ENCODE peak calls at places on chromosomes 6 and 20, in ten cellular contexts. One of them, this sample, is unnamed.
A peak's percentile ranks its signal among the peaks of the same experiment; 100 is the strongest.

GRCh38 chr20:4812216-4812615 is 90.5 kb downstream of the PRND start:
- DNase-seq in sigmoid colon: no peak
- DNase-seq in upper lobe of left lung: no peak
- DNase-seq in stomach: no peak
- DNase-seq in Panc1: no peak
- DNase-seq in prostate gland: no peak
- DNase-seq in vagina: no peak
- DNase-seq in transverse colon: no peak
- DNase-seq in HCT116: no peak
- DNase-seq in K562: no peak
- DNase-seq in this sample: no peak

GRCh38 chr6:135179920-135180457 is 1.1 kb upstream of the MYB start:
- DNase-seq in sigmoid colon: no peak
- DNase-seq in upper lobe of left lung: no peak
- DNase-seq in stomach: no peak
- DNase-seq in Panc1: no peak
- DNase-seq in prostate gland: no peak
- DNase-seq in vagina: no peak
- DNase-seq in transverse colon: no peak
- DNase-seq in HCT116: no peak
- DNase-seq in K562: no peak
- DNase-seq in this sample: no peak

GRCh38 chr6:42099340-42100028 is 42.9 kb downstream of the C6orf132 start:
- DNase-seq in sigmoid colon: no peak
- DNase-seq in upper lobe of left lung: peak; percentile 92
- DNase-seq in stomach: peak; percentile 88
- DNase-seq in Panc1: no peak
- DNase-seq in prostate gland: peak; percentile 86
- DNase-seq in vagina: no peak
- DNase-seq in transverse colon: peak; percentile 85
- DNase-seq in HCT116: no peak
- DNase-seq in K562: peak; percentile 44
- DNase-seq in this sample: no peak

GRCh38 chr6:19835605-19836004 is 1.6 kb upstream of the ID4 start:
- DNase-seq in sigmoid colon: no peak
- DNase-seq in upper lobe of left lung: no peak
- DNase-seq in stomach: no peak
- DNase-seq in Panc1: no peak
- DNase-seq in prostate gland: no peak
- DNase-seq in vagina: no peak
- DNase-seq in transverse colon: no peak
- DNase-seq in HCT116: no peak
- DNase-seq in K562: no peak
- DNase-seq in this sample: no peak

GRCh38 chr20:17227199-17227535 is 327 bp downstream of the PCSK2 start:
- DNase-seq in sigmoid colon: no peak
- DNase-seq in upper lobe of left lung: no peak
- DNase-seq in stomach: no peak
- DNase-seq in Panc1: no peak
- DNase-seq in prostate gland: no peak
- DNase-seq in vagina: no peak
- DNase-seq in transverse colon: no peak
- DNase-seq in HCT116: no peak
- DNase-seq in K562: no peak
- DNase-seq in this sample: no peak

GRCh38 chr6:71224011-71224410 is 64.6 kb upstream of the OGFRL1 start:
- DNase-seq in sigmoid colon: no peak
- DNase-seq in upper lobe of left lung: no peak
- DNase-seq in stomach: no peak
- DNase-seq in Panc1: no peak
- DNase-seq in prostate gland: no peak
- DNase-seq in vagina: no peak
- DNase-seq in transverse colon: no peak
- DNase-seq in HCT116: no peak
- DNase-seq in K562: no peak
- DNase-seq in this sample: no peak

GRCh38 chr6:40626886-40627285 is 39.7 kb upstream of the LRFN2 start:
- DNase-seq in sigmoid colon: no peak
- DNase-seq in upper lobe of left lung: no peak
- DNase-seq in stomach: no peak
- DNase-seq in Panc1: no peak
- DNase-seq in prostate gland: no peak
- DNase-seq in vagina: no peak
- DNase-seq in transverse colon: no peak
- DNase-seq in HCT116: no peak
- DNase-seq in K562: no peak
- DNase-seq in this sample: no peak

GRCh38 chr6:80440496-80441160 is 334.2 kb downstream of the BCKDHB start:
- DNase-seq in sigmoid colon: no peak
- DNase-seq in upper lobe of left lung: no peak
- DNase-seq in stomach: no peak
- DNase-seq in Panc1: no peak
- DNase-seq in prostate gland: no peak
- DNase-seq in vagina: no peak
- DNase-seq in transverse colon: peak; percentile 13
- DNase-seq in HCT116: no peak
- DNase-seq in K562: no peak
- DNase-seq in this sample: no peak

GRCh38 chr6:137451926-137452325 is 42.3 kb downstream of the OLIG3 start:
- DNase-seq in sigmoid colon: no peak
- DNase-seq in upper lobe of left lung: no peak
- DNase-seq in stomach: no peak
- DNase-seq in Panc1: no peak
- DNase-seq in prostate gland: no peak
- DNase-seq in vagina: no peak
- DNase-seq in transverse colon: no peak
- DNase-seq in HCT116: no peak
- DNase-seq in K562: no peak
- DNase-seq in this sample: no peak

GRCh38 chr6:170073846-170074245 is 217.0 kb downstream of the DLL1 start:
- DNase-seq in sigmoid colon: peak; percentile 55
- DNase-seq in upper lobe of left lung: no peak
- DNase-seq in stomach: no peak
- DNase-seq in Panc1: no peak
- DNase-seq in prostate gland: no peak
- DNase-seq in vagina: no peak
- DNase-seq in transverse colon: peak; percentile 2
- DNase-seq in HCT116: no peak
- DNase-seq in K562: no peak
- DNase-seq in this sample: peak; percentile 62

GRCh38 chr6:122712093-122712863 is 67.2 kb upstream of the FABP7 start:
- DNase-seq in sigmoid colon: no peak
- DNase-seq in upper lobe of left lung: no peak
- DNase-seq in stomach: no peak
- DNase-seq in Panc1: no peak
- DNase-seq in prostate gland: no peak
- DNase-seq in vagina: no peak
- DNase-seq in transverse colon: no peak
- DNase-seq in HCT116: no peak
- DNase-seq in K562: peak; percentile 63
- DNase-seq in this sample: no peak

GRCh38 chr6:137872071-137872470 is 5.0 kb downstream of the TNFAIP3 start:
- DNase-seq in sigmoid colon: no peak
- DNase-seq in upper lobe of left lung: no peak
- DNase-seq in stomach: no peak
- DNase-seq in Panc1: no peak
- DNase-seq in prostate gland: no peak
- DNase-seq in vagina: no peak
- DNase-seq in transverse colon: no peak
- DNase-seq in HCT116: no peak
- DNase-seq in K562: no peak
- DNase-seq in this sample: no peak

GRCh38 chr6:72321741-72322140 is 300.1 kb upstream of the KCNQ5 start:
- DNase-seq in sigmoid colon: no peak
- DNase-seq in upper lobe of left lung: no peak
- DNase-seq in stomach: no peak
- DNase-seq in Panc1: no peak
- DNase-seq in prostate gland: no peak
- DNase-seq in vagina: no peak
- DNase-seq in transverse colon: no peak
- DNase-seq in HCT116: no peak
- DNase-seq in K562: no peak
- DNase-seq in this sample: no peak

GRCh38 chr20:63697868-63698545 is 1.6 kb downstream of the TNFRSF6B start:
- DNase-seq in sigmoid colon: peak; percentile 66
- DNase-seq in upper lobe of left lung: no peak
- DNase-seq in stomach: no peak
- DNase-seq in Panc1: no peak
- DNase-seq in prostate gland: no peak
- DNase-seq in vagina: no peak
- DNase-seq in transverse colon: peak; percentile 7
- DNase-seq in HCT116: no peak
- DNase-seq in K562: no peak
- DNase-seq in this sample: peak; percentile 73

GRCh38 chr20:24656391-24656790 is 187.0 kb downstream of the SYNDIG1 start:
- DNase-seq in sigmoid colon: no peak
- DNase-seq in upper lobe of left lung: no peak
- DNase-seq in stomach: no peak
- DNase-seq in Panc1: no peak
- DNase-seq in prostate gland: no peak
- DNase-seq in vagina: no peak
- DNase-seq in transverse colon: no peak
- DNase-seq in HCT116: no peak
- DNase-seq in K562: no peak
- DNase-seq in this sample: no peak

GRCh38 chr6:114315841-114316595 is 26.8 kb downstream of the HS3ST5 start:
- DNase-seq in sigmoid colon: no peak
- DNase-seq in upper lobe of left lung: no peak
- DNase-seq in stomach: no peak
- DNase-seq in Panc1: no peak
- DNase-seq in prostate gland: no peak
- DNase-seq in vagina: no peak
- DNase-seq in transverse colon: no peak
- DNase-seq in HCT116: no peak
- DNase-seq in K562: no peak
- DNase-seq in this sample: no peak

GRCh38 chr6:139287868-139288267 is 3.9 kb downstream of the TXLNB start:
- DNase-seq in sigmoid colon: no peak
- DNase-seq in upper lobe of left lung: no peak
- DNase-seq in stomach: no peak
- DNase-seq in Panc1: no peak
- DNase-seq in prostate gland: no peak
- DNase-seq in vagina: no peak
- DNase-seq in transverse colon: no peak
- DNase-seq in HCT116: no peak
- DNase-seq in K562: no peak
- DNase-seq in this sample: no peak

GRCh38 chr6:38492031-38492430 is 147.7 kb downstream of the BTBD9 start:
- DNase-seq in sigmoid colon: no peak
- DNase-seq in upper lobe of left lung: no peak
- DNase-seq in stomach: no peak
- DNase-seq in Panc1: no peak
- DNase-seq in prostate gland: no peak
- DNase-seq in vagina: no peak
- DNase-seq in transverse colon: no peak
- DNase-seq in HCT116: no peak
- DNase-seq in K562: no peak
- DNase-seq in this sample: no peak

GRCh38 chr20:20710847-20711315 is 1.6 kb downstream of the RALGAPA2 start:
- DNase-seq in sigmoid colon: no peak
- DNase-seq in upper lobe of left lung: peak; percentile 90
- DNase-seq in stomach: peak; percentile 77
- DNase-seq in Panc1: no peak
- DNase-seq in prostate gland: peak; percentile 67
- DNase-seq in vagina: peak; percentile 13
- DNase-seq in transverse colon: peak; percentile 54
- DNase-seq in HCT116: no peak
- DNase-seq in K562: no peak
- DNase-seq in this sample: no peak
- H3K4me3 ChIP-seq in sigmoid colon: peak overlapping the region; percentile 78
- H3K4me3 ChIP-seq in upper lobe of left lung: peak overlapping the region; percentile 92
- H3K4me3 ChIP-seq in stomach: peak overlapping the region; percentile 76
- H3K4me3 ChIP-seq in Panc1: no peak overlapping the region
- H3K4me3 ChIP-seq in prostate gland: peak overlapping the region; percentile 81
- H3K4me3 ChIP-seq in vagina: peak overlapping the region; percentile 87
- H3K4me3 ChIP-seq in transverse colon: peak overlapping the region; percentile 89
- H3K4me3 ChIP-seq in HCT116: no peak overlapping the region
- H3K4me3 ChIP-seq in K562: no peak overlapping the region
- H3K4me3 ChIP-seq in this sample: no peak overlapping the region

GRCh38 chr6:159541296-159541695 is 151.7 kb downstream of the SOD2 start:
- DNase-seq in sigmoid colon: no peak
- DNase-seq in upper lobe of left lung: no peak
- DNase-seq in stomach: no peak
- DNase-seq in Panc1: no peak
- DNase-seq in prostate gland: no peak
- DNase-seq in vagina: no peak
- DNase-seq in transverse colon: no peak
- DNase-seq in HCT116: no peak
- DNase-seq in K562: no peak
- DNase-seq in this sample: no peak

GRCh38 chr6:159540883-159541282 is 152.2 kb downstream of the SOD2 start:
- DNase-seq in sigmoid colon: no peak
- DNase-seq in upper lobe of left lung: no peak
- DNase-seq in stomach: no peak
- DNase-seq in Panc1: no peak
- DNase-seq in prostate gland: no peak
- DNase-seq in vagina: no peak
- DNase-seq in transverse colon: no peak
- DNase-seq in HCT116: no peak
- DNase-seq in K562: no peak
- DNase-seq in this sample: peak; percentile 62

GRCh38 chr6:159535629-159536028 is 157.4 kb downstream of the SOD2 start:
- DNase-seq in sigmoid colon: no peak
- DNase-seq in upper lobe of left lung: no peak
- DNase-seq in stomach: no peak
- DNase-seq in Panc1: no peak
- DNase-seq in prostate gland: no peak
- DNase-seq in vagina: no peak
- DNase-seq in transverse colon: no peak
- DNase-seq in HCT116: no peak
- DNase-seq in K562: no peak
- DNase-seq in this sample: no peak

GRCh38 chr6:159540152-159540551 is 152.9 kb downstream of the SOD2 start:
- DNase-seq in sigmoid colon: no peak
- DNase-seq in upper lobe of left lung: no peak
- DNase-seq in stomach: no peak
- DNase-seq in Panc1: no peak
- DNase-seq in prostate gland: no peak
- DNase-seq in vagina: no peak
- DNase-seq in transverse colon: no peak
- DNase-seq in HCT116: peak; percentile 43
- DNase-seq in K562: peak; percentile 64
- DNase-seq in this sample: peak; percentile 43
- TF ChIP-seq CTCF in sigmoid colon: no peak
- TF ChIP-seq CTCF in upper lobe of left lung: no peak
- TF ChIP-seq CTCF in stomach: no peak
- TF ChIP-seq CTCF in Panc1: peak; percentile 46
- TF ChIP-seq CTCF in prostate gland: no peak
- TF ChIP-seq CTCF in vagina: no peak
- TF ChIP-seq CTCF in transverse colon: no peak
- TF ChIP-seq CTCF in HCT116: peak; percentile 86
- TF ChIP-seq CTCF in K562: peak; percentile 97
- TF ChIP-seq CTCF in this sample: no peak

GRCh38 chr6:44072959-44073611 is 54.2 kb downstream of the MRPL14 start:
- DNase-seq in sigmoid colon: peak; percentile 90
- DNase-seq in upper lobe of left lung: peak; percentile 68
- DNase-seq in stomach: peak; percentile 78
- DNase-seq in Panc1: no peak
- DNase-seq in prostate gland: peak; percentile 76
- DNase-seq in vagina: no peak
- DNase-seq in transverse colon: peak; percentile 76
- DNase-seq in HCT116: no peak
- DNase-seq in K562: peak; percentile 96
- DNase-seq in this sample: peak; percentile 86
- TF ChIP-seq POLR2AphosphoS5 in sigmoid colon: peak; percentile 64
- TF ChIP-seq POLR2AphosphoS5 in upper lobe of left lung: peak; percentile 7
- TF ChIP-seq POLR2AphosphoS5 in stomach: no peak
- TF ChIP-seq POLR2AphosphoS5 in Panc1: no peak
- TF ChIP-seq POLR2AphosphoS5 in prostate gland: no peak
- TF ChIP-seq POLR2AphosphoS5 in vagina: no peak
- TF ChIP-seq POLR2AphosphoS5 in transverse colon: peak; percentile 18
- TF ChIP-seq POLR2AphosphoS5 in HCT116: peak; percentile 56
- TF ChIP-seq POLR2AphosphoS5 in K562: no peak
- TF ChIP-seq POLR2AphosphoS5 in this sample: no peak

GRCh38 chr6:1798965-1799325 is 189.2 kb downstream of the FOXC1 start:
- DNase-seq in sigmoid colon: no peak
- DNase-seq in upper lobe of left lung: no peak
- DNase-seq in stomach: no peak
- DNase-seq in Panc1: no peak
- DNase-seq in prostate gland: no peak
- DNase-seq in vagina: no peak
- DNase-seq in transverse colon: no peak
- DNase-seq in HCT116: no peak
- DNase-seq in K562: no peak
- DNase-seq in this sample: no peak
- H3K4me3 ChIP-seq in sigmoid colon: no peak overlapping the region
- H3K4me3 ChIP-seq in upper lobe of left lung: no peak overlapping the region
- H3K4me3 ChIP-seq in stomach: no peak overlapping the region
- H3K4me3 ChIP-seq in Panc1: no peak overlapping the region
- H3K4me3 ChIP-seq in prostate gland: no peak overlapping the region
- H3K4me3 ChIP-seq in vagina: no peak overlapping the region
- H3K4me3 ChIP-seq in transverse colon: no peak overlapping the region
- H3K4me3 ChIP-seq in HCT116: no peak overlapping the region
- H3K4me3 ChIP-seq in K562: no peak overlapping the region
- H3K4me3 ChIP-seq in this sample: no peak overlapping the region